ENCODE peak calls at places on chromosome 22, in six cellular contexts. One of them, this sample, is unnamed.

GRCh38 chr22:38018938-38019827 is 34.8 kb upstream of the SOX10 start:
- DNase-seq in suprapubic skin: no peak
- DNase-seq in AG04450: no peak
- DNase-seq in H9: no peak
- DNase-seq in pancreas: no peak
- DNase-seq in RWPE1: no peak
- DNase-seq in this sample: no peak

GRCh38 chr22:31615940-31616314 is 46.1 kb downstream of the PISD start:
- DNase-seq in suprapubic skin: no peak
- DNase-seq in AG04450: no peak
- DNase-seq in H9: no peak
- DNase-seq in pancreas: no peak
- DNase-seq in RWPE1: no peak
- DNase-seq in this sample: no peak

GRCh38 chr22:18063311-18063710 is 14.5 kb upstream of the PEX26 start:
- DNase-seq in suprapubic skin: no peak
- DNase-seq in AG04450: no peak
- DNase-seq in H9: no peak
- DNase-seq in pancreas: no peak
- DNase-seq in RWPE1: no peak
- DNase-seq in this sample: peak

GRCh38 chr22:26893711-26894110 is 236.3 kb downstream of the MIAT start:
- DNase-seq in suprapubic skin: no peak
- DNase-seq in AG04450: no peak
- DNase-seq in H9: peak
- DNase-seq in pancreas: no peak
- DNase-seq in RWPE1: no peak
- DNase-seq in this sample: no peak

GRCh38 chr22:20972014-20972797 is 5.2 kb downstream of the AIFM3 start:
- DNase-seq in suprapubic skin: no peak
- DNase-seq in AG04450: no peak
- DNase-seq in H9: no peak
- DNase-seq in pancreas: no peak
- DNase-seq in RWPE1: no peak
- DNase-seq in this sample: no peak

GRCh38 chr22:35231585-35232084 is 25.7 kb upstream of the HMGXB4 start:
- DNase-seq in suprapubic skin: no peak
- DNase-seq in AG04450: peak
- DNase-seq in H9: peak
- DNase-seq in pancreas: peak
- DNase-seq in RWPE1: peak
- DNase-seq in this sample: peak

GRCh38 chr22:42299586-42300285 is 29.3 kb upstream of the TCF20 start:
- DNase-seq in suprapubic skin: no peak
- DNase-seq in AG04450: no peak
- DNase-seq in H9: peak
- DNase-seq in pancreas: no peak
- DNase-seq in RWPE1: no peak
- DNase-seq in this sample: no peak

GRCh38 chr22:27138471-27138870 is 481.1 kb downstream of the MIAT start:
- DNase-seq in suprapubic skin: no peak
- DNase-seq in AG04450: no peak
- DNase-seq in H9: no peak
- DNase-seq in pancreas: no peak
- DNase-seq in RWPE1: no peak
- DNase-seq in this sample: no peak

DNA sequence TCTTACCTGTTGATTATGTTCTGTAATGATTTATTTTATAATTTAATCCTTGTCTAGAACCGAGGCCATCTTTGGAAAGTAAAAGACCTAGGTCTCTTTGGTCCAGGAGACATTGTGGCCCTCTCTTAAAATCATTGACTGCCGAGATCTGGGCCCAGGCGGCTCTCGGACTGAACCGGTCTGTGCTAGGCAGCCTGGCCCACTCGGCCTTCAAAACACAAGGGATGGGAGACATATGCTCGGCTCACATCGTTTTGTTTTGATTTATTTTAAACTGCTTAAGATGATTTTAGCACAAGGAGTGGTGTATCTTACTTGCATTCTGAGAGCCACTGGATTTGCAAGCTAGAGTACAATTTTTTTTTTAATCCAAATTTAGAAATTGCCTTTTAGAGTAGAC is 80.2 kb upstream of the WNT7B start:
- DNase-seq in suprapubic skin: peak
- DNase-seq in AG04450: no peak
- DNase-seq in H9: no peak
- DNase-seq in pancreas: peak
- DNase-seq in RWPE1: no peak
- DNase-seq in this sample: no peak
- H3K27ac ChIP-seq in suprapubic skin: peak
- H3K27ac ChIP-seq in AG04450: no peak
- H3K27ac ChIP-seq in H9: no peak
- H3K27ac ChIP-seq in pancreas: peak
- H3K27ac ChIP-seq in RWPE1: peak
- H3K27ac ChIP-seq in this sample: peak

GRCh38 chr22:24154826-24155225 is 26.5 kb upstream of the SUSD2 start:
- DNase-seq in suprapubic skin: no peak
- DNase-seq in AG04450: no peak
- DNase-seq in H9: no peak
- DNase-seq in pancreas: no peak
- DNase-seq in RWPE1: no peak
- DNase-seq in this sample: no peak

GRCh38 chr22:24153959-24154358 is 27.3 kb upstream of the SUSD2 start:
- DNase-seq in suprapubic skin: no peak
- DNase-seq in AG04450: no peak
- DNase-seq in H9: no peak
- DNase-seq in pancreas: no peak
- DNase-seq in RWPE1: no peak
- DNase-seq in this sample: no peak

GRCh38 chr22:24155597-24156145 is 25.6 kb upstream of the SUSD2 start:
- DNase-seq in suprapubic skin: peak
- DNase-seq in AG04450: no peak
- DNase-seq in H9: peak
- DNase-seq in pancreas: peak
- DNase-seq in RWPE1: peak
- DNase-seq in this sample: peak

GRCh38 chr22:24156146-24156914 is 25.0 kb upstream of the SUSD2 start:
- DNase-seq in suprapubic skin: no peak
- DNase-seq in AG04450: no peak
- DNase-seq in H9: no peak
- DNase-seq in pancreas: no peak
- DNase-seq in RWPE1: peak
- DNase-seq in this sample: no peak

DNA sequence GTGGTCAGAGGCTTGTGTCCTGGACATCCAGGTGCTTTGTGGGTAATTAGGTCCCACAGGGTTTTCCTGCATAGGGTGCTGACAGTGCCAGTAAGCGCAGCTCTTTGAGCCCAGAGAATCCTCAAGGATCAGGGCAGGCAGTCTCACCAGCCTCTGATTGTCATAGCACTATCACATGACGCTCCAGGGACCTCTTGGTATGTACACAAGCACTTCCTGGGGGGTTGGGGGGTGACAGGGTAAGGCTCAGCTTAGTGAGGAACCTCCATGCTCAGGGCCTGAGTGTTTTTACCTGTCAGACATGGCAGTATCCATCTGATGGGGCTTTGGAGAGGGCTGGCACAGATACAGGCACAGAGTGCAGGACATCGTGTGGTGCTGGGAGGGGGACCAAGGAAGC is 27.9 kb upstream of the SUSD2 start:
- DNase-seq in suprapubic skin: no peak
- DNase-seq in AG04450: no peak
- DNase-seq in H9: no peak
- DNase-seq in pancreas: no peak
- DNase-seq in RWPE1: no peak
- DNase-seq in this sample: no peak
- H3K27ac ChIP-seq in suprapubic skin: no peak
- H3K27ac ChIP-seq in AG04450: peak
- H3K27ac ChIP-seq in H9: no peak
- H3K27ac ChIP-seq in pancreas: no peak
- H3K27ac ChIP-seq in RWPE1: peak
- H3K27ac ChIP-seq in this sample: no peak

DNA sequence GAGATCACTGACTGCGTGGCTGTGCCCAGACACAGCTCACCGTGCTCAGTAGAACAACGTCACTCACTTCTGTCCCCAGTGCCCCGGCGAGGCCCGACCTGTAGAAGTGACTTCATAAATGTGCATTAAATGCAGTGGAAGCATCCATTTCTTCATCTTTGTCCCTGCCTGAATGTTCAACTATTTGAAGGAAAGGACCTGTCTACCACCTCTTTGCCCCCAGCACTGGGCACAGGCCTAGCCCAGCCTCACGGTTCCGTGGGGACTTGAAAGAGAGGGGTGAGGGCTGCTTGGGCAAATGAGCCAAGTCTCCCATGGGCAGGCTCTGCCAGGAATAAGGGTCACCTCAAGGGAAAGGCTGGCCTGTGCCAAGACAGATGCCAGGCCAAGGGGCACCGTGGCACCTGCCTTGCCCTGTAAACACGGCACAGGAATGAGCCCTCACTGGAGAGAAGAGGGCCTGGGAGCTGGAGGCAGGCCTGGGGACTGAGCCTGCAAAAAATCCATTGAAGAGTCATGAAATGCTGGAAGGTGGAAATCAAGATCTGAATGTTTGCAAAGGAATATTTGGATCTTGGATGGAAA is 845.3 kb downstream of the BRD1 start:
- DNase-seq in suprapubic skin: no peak
- DNase-seq in AG04450: no peak
- DNase-seq in H9: no peak
- DNase-seq in pancreas: no peak
- DNase-seq in RWPE1: no peak
- DNase-seq in this sample: no peak
- H3K27ac ChIP-seq in suprapubic skin: no peak
- H3K27ac ChIP-seq in AG04450: no peak
- H3K27ac ChIP-seq in H9: no peak
- H3K27ac ChIP-seq in pancreas: no peak
- H3K27ac ChIP-seq in RWPE1: no peak
- H3K27ac ChIP-seq in this sample: no peak

GRCh38 chr22:36249160-36249559 is 3.8 kb upstream of the APOL1 start:
- DNase-seq in suprapubic skin: no peak
- DNase-seq in AG04450: no peak
- DNase-seq in H9: no peak
- DNase-seq in pancreas: no peak
- DNase-seq in RWPE1: no peak
- DNase-seq in this sample: no peak
- H3K27ac ChIP-seq in suprapubic skin: no peak
- H3K27ac ChIP-seq in AG04450: no peak
- H3K27ac ChIP-seq in H9: no peak
- H3K27ac ChIP-seq in pancreas: no peak
- H3K27ac ChIP-seq in RWPE1: no peak
- H3K27ac ChIP-seq in this sample: no peak

GRCh38 chr22:47056361-47056760 is 293.9 kb downstream of the TBC1D22A start:
- DNase-seq in suprapubic skin: no peak
- DNase-seq in AG04450: no peak
- DNase-seq in H9: no peak
- DNase-seq in pancreas: no peak
- DNase-seq in RWPE1: no peak
- DNase-seq in this sample: no peak

GRCh38 chr22:47055073-47055355 is 292.6 kb downstream of the TBC1D22A start:
- DNase-seq in suprapubic skin: peak
- DNase-seq in AG04450: no peak
- DNase-seq in H9: no peak
- DNase-seq in pancreas: no peak
- DNase-seq in RWPE1: no peak
- DNase-seq in this sample: no peak

GRCh38 chr22:47055461-47055860 is 293.0 kb downstream of the TBC1D22A start:
- DNase-seq in suprapubic skin: peak
- DNase-seq in AG04450: no peak
- DNase-seq in H9: no peak
- DNase-seq in pancreas: no peak
- DNase-seq in RWPE1: no peak
- DNase-seq in this sample: no peak

GRCh38 chr22:47056776-47057470 is 294.5 kb downstream of the TBC1D22A start:
- DNase-seq in suprapubic skin: peak
- DNase-seq in AG04450: no peak
- DNase-seq in H9: no peak
- DNase-seq in pancreas: no peak
- DNase-seq in RWPE1: no peak
- DNase-seq in this sample: no peak

DNA sequence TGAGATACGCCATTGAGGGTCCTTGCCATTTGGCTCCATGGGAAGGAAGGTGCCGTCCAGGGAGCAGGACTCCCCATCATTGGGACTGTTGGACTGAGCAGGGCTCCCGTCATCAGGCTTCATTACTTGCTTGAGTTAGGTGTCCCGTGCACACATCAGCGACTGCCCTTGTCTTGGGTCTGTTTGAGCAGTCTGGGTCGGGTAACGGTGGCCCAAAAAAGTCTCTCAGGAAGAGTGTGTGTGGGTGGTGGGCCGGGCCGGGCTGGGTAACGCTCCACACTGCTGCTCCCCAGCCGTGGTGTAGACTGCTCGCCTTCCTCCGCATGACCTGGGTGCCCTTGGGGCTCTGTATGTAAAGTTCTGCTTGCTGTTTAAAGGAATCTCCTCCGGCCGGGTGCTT is 293.5 kb downstream of the TBC1D22A start:
- DNase-seq in suprapubic skin: peak
- DNase-seq in AG04450: no peak
- DNase-seq in H9: no peak
- DNase-seq in pancreas: no peak
- DNase-seq in RWPE1: no peak
- DNase-seq in this sample: no peak
- H3K27ac ChIP-seq in suprapubic skin: no peak
- H3K27ac ChIP-seq in AG04450: no peak
- H3K27ac ChIP-seq in H9: no peak
- H3K27ac ChIP-seq in pancreas: no peak
- H3K27ac ChIP-seq in RWPE1: no peak
- H3K27ac ChIP-seq in this sample: no peak

GRCh38 chr22:46456818-46457163 is 80.6 kb downstream of the CELSR1 start:
- DNase-seq in suprapubic skin: no peak
- DNase-seq in AG04450: no peak
- DNase-seq in H9: no peak
- DNase-seq in pancreas: peak
- DNase-seq in RWPE1: no peak
- DNase-seq in this sample: no peak
- H3K27ac ChIP-seq in suprapubic skin: no peak
- H3K27ac ChIP-seq in AG04450: no peak
- H3K27ac ChIP-seq in H9: no peak
- H3K27ac ChIP-seq in pancreas: no peak
- H3K27ac ChIP-seq in RWPE1: peak
- H3K27ac ChIP-seq in this sample: peak

This sample was measured in foreskin keratinocyte.